ENCODE peak calls at places on chromosomes 2 and 18, in ten cellular contexts. V is body of pancreas; T is mucosa of descending colon; Y is CD8-positive, alpha-beta memory T cell; S is endothelial cell of umbilical vein; P is ovary; K is GM23338; A is sigmoid colon; C is SJSA1; Z is OCI-LY7. H is an unnamed sample.

GRCh38 chr2:79993144-79993543 is 311.4 kb downstream of the LRRTM1 start:
- DNase-seq in K (no peak), P (no peak), T (no peak), V (no peak), Y (no peak), A (no peak), S (no peak), C (no peak), Z (no peak), H (no peak)

GRCh38 chr18:57060814-57061213 is 86.1 kb upstream of the BOD1L2 start:
- DNase-seq in K (no peak), A (no peak), S (no peak), C (no peak), T (no peak), V (no peak), Y (no peak), P (no peak), Z (no peak), H (no peak)

GRCh38 chr2:121788685-121789084 is 33.2 kb downstream of the TSN start:
- DNase-seq in S (no peak), K (no peak), V (no peak), Y (no peak), P (no peak), Z (no peak), A (no peak), C (no peak), T (no peak), H (no peak)

GRCh38 chr2:39837856-39838453 is 58.9 kb upstream of the THUMPD2 start:
- DNase-seq in Z (peak; percentile 78), K (peak; percentile 58), T (no peak), C (no peak), V (peak; percentile 35), S (peak; percentile 18), A (no peak), P (no peak), Y (no peak), H (peak; percentile 40)

GRCh38 chr2:108263425-108263824 is 23.7 kb downstream of the SULT1C3 start:
- DNase-seq in K (no peak), A (no peak), V (no peak), S (no peak), T (no peak), Z (no peak), Y (no peak), P (no peak), C (no peak), H (no peak)

GRCh38 chr18:24136967-24137373 is 1.9 kb upstream of the CABYR start:
- DNase-seq in S (no peak), Y (no peak), V (no peak), A (no peak), K (peak; percentile 46), C (no peak), Z (no peak), T (no peak), P (no peak), H (no peak)

GRCh38 chr2:39725401-39725800 is 53.7 kb downstream of the THUMPD2 start:
- DNase-seq in Z (no peak), T (no peak), Y (no peak), K (no peak), S (no peak), P (no peak), C (no peak), V (no peak), A (no peak), H (no peak)

GRCh38 chr2:32715981-32716380 is 88.1 kb downstream of the TTC27 start:
- DNase-seq in A (no peak), V (no peak), T (no peak), Z (no peak), S (no peak), P (no peak), K (no peak), Y (no peak), C (no peak), H (no peak)

GRCh38 chr2:5484868-5485267 is 207.3 kb upstream of the SOX11 start:
- DNase-seq in Z (no peak), K (no peak), V (no peak), C (no peak), A (no peak), S (no peak), P (no peak), T (no peak), Y (no peak), H (no peak)

GRCh38 chr2:5479265-5479928 is 212.8 kb upstream of the SOX11 start:
- DNase-seq in Z (no peak), S (no peak), Y (no peak), A (no peak), K (peak; percentile 55), C (no peak), P (no peak), V (no peak), T (no peak), H (no peak)

GRCh38 chr2:5482929-5483331 is 209.3 kb upstream of the SOX11 start:
- DNase-seq in K (peak; percentile 23), T (no peak), Y (no peak), S (no peak), A (no peak), Z (no peak), V (no peak), C (no peak), P (no peak), H (no peak)
- H3K4me1 ChIP-seq in K (peaks cover 36% of the 10 kb centered on the region), T (no peaks in the 10 kb centered on the region), Y (no peaks in the 10 kb centered on the region), S (no peaks in the 10 kb centered on the region), A (peaks cover 10% of the 10 kb centered on the region), Z (no peaks in the 10 kb centered on the region), V (no peaks in the 10 kb centered on the region), C (no peaks in the 10 kb centered on the region), P (no peaks in the 10 kb centered on the region), H (no peaks in the 10 kb centered on the region)

GRCh38 chr2:215143458-215143857 is 5.0 kb upstream of the ABCA12 start:
- DNase-seq in A (no peak), Z (no peak), V (no peak), S (no peak), P (no peak), C (no peak), T (no peak), K (no peak), Y (no peak), H (no peak)

GRCh38 chr2:215144106-215144875 is 5.9 kb upstream of the ABCA12 start:
- DNase-seq in V (no peak), P (no peak), Y (no peak), C (no peak), A (no peak), K (no peak), Z (no peak), T (no peak), S (no peak), H (no peak)

GRCh38 chr2:215149060-215149459 is 10.6 kb upstream of the ABCA12 start:
- DNase-seq in P (no peak), A (no peak), Z (no peak), C (no peak), S (no peak), V (no peak), K (no peak), Y (no peak), T (no peak), H (no peak)

GRCh38 chr2:215141706-215142105 is 3.3 kb upstream of the ABCA12 start:
- DNase-seq in A (no peak), T (no peak), V (no peak), C (no peak), P (no peak), Y (no peak), Z (no peak), K (no peak), S (no peak), H (no peak)

GRCh38 chr2:215145611-215146010 is 7.2 kb upstream of the ABCA12 start:
- DNase-seq in V (no peak), Y (no peak), Z (no peak), A (no peak), T (no peak), P (no peak), K (no peak), C (no peak), S (no peak), H (no peak)
- H3K4me1 ChIP-seq in V (no peaks in the 10 kb centered on the region), Y (no peaks in the 10 kb centered on the region), Z (no peaks in the 10 kb centered on the region), A (no peaks in the 10 kb centered on the region), T (no peaks in the 10 kb centered on the region), P (no peaks in the 10 kb centered on the region), K (no peaks in the 10 kb centered on the region), C (no peaks in the 10 kb centered on the region), S (no peaks in the 10 kb centered on the region), H (no peaks in the 10 kb centered on the region)

DNA sequence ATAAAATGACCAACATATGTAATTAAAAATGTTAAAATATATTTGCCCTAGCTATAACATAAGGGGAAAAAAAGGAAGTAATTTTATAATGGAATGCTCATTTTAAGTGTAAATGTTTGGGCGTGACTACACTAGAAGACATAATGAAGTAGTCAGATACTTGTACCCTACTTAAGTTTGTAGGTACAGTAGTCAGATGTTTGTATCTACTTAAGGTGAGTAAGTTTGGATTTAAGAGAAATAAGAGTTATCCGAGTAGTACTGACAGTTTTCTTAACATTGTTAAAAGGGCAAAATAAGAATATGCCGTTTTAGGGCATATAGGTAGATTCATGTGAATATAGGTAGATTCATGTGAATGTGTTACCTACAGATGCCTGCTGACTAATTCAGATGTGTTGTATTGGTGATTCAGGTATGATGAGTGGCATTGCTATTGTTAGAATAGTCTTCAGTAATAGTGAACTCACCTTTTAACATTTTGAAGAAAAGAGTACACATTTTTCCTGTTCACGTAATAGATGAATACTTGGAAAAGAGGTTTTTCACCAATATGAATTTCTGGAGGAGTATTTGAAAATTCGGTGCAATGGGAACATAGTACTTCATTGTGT is 14.9 kb downstream of the VAPA start:
- DNase-seq in T (no peak), K (no peak), S (no peak), C (no peak), Y (no peak), Z (no peak), A (no peak), V (no peak), P (no peak), H (no peak)
- H3K4me1 ChIP-seq in T (peaks cover 33% of the 10 kb centered on the region), K (peaks cover 47% of the 10 kb centered on the region), S (peaks cover 15% of the 10 kb centered on the region), C (peaks cover 37% of the 10 kb centered on the region), Y (peaks cover 50% of the 10 kb centered on the region), Z (peaks cover 35% of the 10 kb centered on the region), A (peaks cover 93% of the 10 kb centered on the region), V (peaks cover 88% of the 10 kb centered on the region), P (peaks cover 5% of the 10 kb centered on the region), H (peaks cover 59% of the 10 kb centered on the region)

GRCh38 chr2:41925009-41925408 is 122.8 kb upstream of the PKDCC start:
- DNase-seq in A (peak; percentile 80), Z (no peak), K (no peak), V (peak; percentile 53), Y (no peak), C (no peak), S (no peak), T (no peak), P (no peak), H (no peak)

GRCh38 chr2:41926614-41927580 is 120.9 kb upstream of the PKDCC start:
- DNase-seq in V (peak; percentile 31), Z (no peak), S (no peak), Y (no peak), K (no peak), C (no peak), T (no peak), P (peak; percentile 56), A (peak; percentile 95), H (no peak)

GRCh38 chr2:41928593-41928992 is 119.2 kb upstream of the PKDCC start:
- DNase-seq in Z (no peak), T (no peak), C (peak; percentile 69), P (peak; percentile 26), A (no peak), K (no peak), S (no peak), Y (no peak), V (no peak), H (no peak)

GRCh38 chr2:41930807-41931566 is 116.8 kb upstream of the PKDCC start:
- DNase-seq in P (no peak), A (no peak), Y (no peak), T (no peak), V (no peak), S (no peak), K (no peak), Z (no peak), C (no peak), H (no peak)

DNA sequence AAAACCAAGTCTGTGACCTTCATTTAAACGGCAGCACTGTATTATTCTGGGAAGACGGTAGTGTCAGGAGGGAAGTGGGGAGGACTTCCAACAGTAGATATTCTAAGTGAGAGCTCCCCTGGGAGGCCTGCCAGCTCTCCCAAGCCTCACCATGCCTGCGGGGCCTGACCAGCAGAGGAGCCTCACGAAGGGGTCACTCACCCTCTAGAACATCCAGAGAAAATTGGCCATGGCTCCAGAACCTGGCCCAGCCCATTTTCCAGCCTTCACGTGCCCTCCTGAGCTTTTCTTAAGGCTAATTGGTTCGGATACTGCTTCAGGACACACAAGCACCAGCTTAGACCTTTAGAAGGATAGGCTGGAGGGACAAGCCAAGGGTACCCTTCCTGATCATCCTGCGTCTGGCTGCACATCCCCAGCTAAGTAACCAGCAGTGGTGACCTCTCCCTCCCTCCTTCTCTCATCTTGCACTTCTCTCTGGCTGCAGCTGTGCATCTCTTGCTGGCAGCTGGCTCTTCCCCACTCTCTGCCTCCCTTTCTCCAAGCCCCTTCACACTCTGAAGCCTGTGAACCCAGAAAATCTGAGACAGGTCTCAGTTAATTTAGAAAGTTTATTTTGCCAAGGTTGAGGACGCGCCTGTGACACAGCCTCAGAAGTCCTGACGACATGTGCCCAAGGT is 120.1 kb upstream of the PKDCC start:
- DNase-seq in S (no peak), P (peak; percentile 69), A (peak; percentile 76), C (no peak), K (no peak), Y (no peak), Z (no peak), T (no peak), V (no peak), H (no peak)
- H3K4me1 ChIP-seq in S (no peaks in the 10 kb centered on the region), P (peaks cover 29% of the 10 kb centered on the region), A (peaks cover 83% of the 10 kb centered on the region), C (peaks cover 49% of the 10 kb centered on the region), K (no peaks in the 10 kb centered on the region), Y (no peaks in the 10 kb centered on the region), Z (no peaks in the 10 kb centered on the region), T (peaks cover 4% of the 10 kb centered on the region), V (peaks cover 23% of the 10 kb centered on the region), H (no peaks in the 10 kb centered on the region)